ENCODE peak calls at places on chromosomes 6 and 20, in four cellular contexts. S is foreskin fibroblast, F is epithelial cell of esophagus, E is type B pancreatic cell. P is an unnamed sample.

GRCh38 chr6:75431379-75431778 is 62.2 kb downstream of the FILIP1 start:
- DNase-seq in E (no peak), S (peak), F (peak), P (no peak)

GRCh38 chr20:61562897-61563504 is 310.9 kb downstream of the CDH4 start:
- DNase-seq in E (no peak), F (no peak), S (no peak), P (no peak)

GRCh38 chr6:159919011-159919511 is 28.3 kb downstream of the MAS1 start:
- DNase-seq in E (no peak), F (peak), S (peak), P (no peak)

GRCh38 chr20:45467861-45468260 is 1.7 kb upstream of the WFDC2 start:
- DNase-seq in S (no peak), E (no peak), F (no peak), P (no peak)

GRCh38 chr6:20259316-20260049 is 47.2 kb upstream of the MBOAT1 start:
- DNase-seq in F (no peak), S (no peak), E (no peak), P (no peak)

GRCh38 chr6:44738652-44739141 is 351.2 kb downstream of the CDC5L start:
- DNase-seq in S (peak), E (no peak), F (peak), P (no peak)

GRCh38 chr20:19784511-19785172 is 26.6 kb downstream of the RIN2 start:
- DNase-seq in S (peak), E (no peak), F (peak), P (peak)

GRCh38 chr20:40920291-40920690 is 108.3 kb upstream of the TOP1 start:
- DNase-seq in E (no peak), F (no peak), S (no peak), P (no peak)

GRCh38 chr6:111625511-111626331 is 20.0 kb upstream of the TRAF3IP2 start:
- DNase-seq in F (no peak), E (peak), S (peak), P (no peak)

GRCh38 chr20:49676581-49677291 is 36.9 kb downstream of the B4GALT5 start:
- DNase-seq in E (no peak), F (peak), S (peak), P (peak)

GRCh38 chr6:17633465-17634188 is 33.5 kb downstream of the FAM8A1 start:
- DNase-seq in S (no peak), E (no peak), F (no peak), P (no peak)

GRCh38 chr20:57440678-57441509 is 49.7 kb downstream of the RBM38 start:
- DNase-seq in S (peak), E (no peak), F (peak), P (no peak)

GRCh38 chr20:46130534-46130933 is 12.4 kb downstream of the CD40 start:
- DNase-seq in S (no peak), E (no peak), F (no peak), P (no peak)

GRCh38 chr20:50958733-50959542 is at the start of gene MOCS3:
- DNase-seq in E (peak), F (peak), S (peak), P (peak)

GRCh38 chr6:155399062-155399746 is 56.4 kb downstream of the NOX3 start:
- DNase-seq in E (no peak), F (no peak), S (no peak), P (no peak)

GRCh38 chr20:13009682-13010406 is 1.1 kb downstream of the SPTLC3 start:
- DNase-seq in S (peak), E (no peak), F (peak), P (peak)

GRCh38 chr6:133350928-133351327 is 109.8 kb downstream of the EYA4 start:
- DNase-seq in F (no peak), S (no peak), E (no peak), P (no peak)

GRCh38 chr6:86856937-86857563 is 80.3 kb upstream of the HTR1E start:
- DNase-seq in E (no peak), F (peak), S (peak), P (peak)

GRCh38 chr6:123309130-123309529 is 313.1 kb downstream of the CLVS2 start:
- DNase-seq in F (no peak), S (no peak), E (no peak), P (no peak)

GRCh38 chr20:48797275-48797825 is 30.4 kb downstream of the PREX1 start:
- DNase-seq in F (no peak), S (no peak), E (no peak), P (no peak)

GRCh38 chr6:108839068-108839467 is 9.2 kb upstream of the ARMC2 start:
- DNase-seq in E (no peak), F (no peak), S (no peak), P (no peak)

GRCh38 chr20:37544386-37544785 is 16.7 kb upstream of the BLCAP start:
- DNase-seq in F (no peak), E (no peak), S (no peak), P (no peak)

GRCh38 chr20:3563548-3564177 is 92.8 kb downstream of the ATRN start:
- DNase-seq in F (peak), E (no peak), S (peak), P (peak)

GRCh38 chr20:362271-363254 is 15.7 kb downstream of the NRSN2 start:
- DNase-seq in E (no peak), S (peak), F (peak), P (peak)

GRCh38 chr6:148935705-148936306 is 189.0 kb downstream of the UST start:
- DNase-seq in F (peak), S (peak), E (no peak), P (peak)

GRCh38 chr6:143321687-143322086 is 128.8 kb downstream of the ADAT2 start:
- DNase-seq in S (no peak), E (no peak), F (no peak), P (no peak)

GRCh38 chr6:7262037-7262461 is 51.0 kb downstream of the SSR1 start:
- DNase-seq in E (no peak), S (no peak), F (no peak), P (no peak)

GRCh38 chr20:33835773-33836172 is 24.6 kb downstream of the CHMP4B start:
- DNase-seq in E (no peak), F (no peak), S (peak), P (no peak)

GRCh38 chr6:52540286-52540902 is 36.5 kb downstream of the TRAM2 start:
- DNase-seq in E (no peak), F (no peak), S (peak), P (no peak)

GRCh38 chr6:1464796-1465348 is 75.5 kb downstream of the FOXF2 start:
- DNase-seq in E (no peak), S (no peak), F (peak), P (no peak)

GRCh38 chr6:37630281-37630799 is 67.3 kb downstream of the MDGA1 start:
- DNase-seq in F (peak), S (peak), E (no peak), P (peak)

GRCh38 chr20:44477151-44477550 is 1.5 kb downstream of the TTPAL start:
- DNase-seq in S (no peak), E (no peak), F (peak), P (no peak)

GRCh38 chr6:31574106-31575061 is 981 bp upstream of the TNF start:
- DNase-seq in F (no peak), S (no peak), E (no peak), P (no peak)

GRCh38 chr6:26105842-26106241 is 18.6 kb downstream of the HFE start:
- DNase-seq in E (no peak), F (peak), S (peak), P (peak)
- TF ChIP-seq CTCF in E (no peak), F (no peak), S (no peak), P (no peak)

GRCh38 chr6:48092550-48093217 is 18.3 kb downstream of the PTCHD4 start:
- DNase-seq in F (no peak), S (no peak), E (no peak), P (no peak)

GRCh38 chr6:48085131-48085741 is 25.8 kb downstream of the PTCHD4 start:
- DNase-seq in F (no peak), E (no peak), S (no peak), P (no peak)

GRCh38 chr6:48084201-48084600 is 26.8 kb downstream of the PTCHD4 start:
- DNase-seq in E (no peak), F (no peak), S (no peak), P (no peak)

GRCh38 chr6:48086187-48086586 is 24.8 kb downstream of the PTCHD4 start:
- DNase-seq in F (no peak), S (no peak), E (no peak), P (no peak)

GRCh38 chr6:48087448-48087847 is 23.5 kb downstream of the PTCHD4 start:
- DNase-seq in F (peak), S (peak), E (no peak), P (no peak)
- TF ChIP-seq CTCF in F (peak), S (no peak), E (peak), P (peak)

GRCh38 chr20:38991814-38992593 is 29.9 kb downstream of the DHX35 start:
- DNase-seq in F (no peak), S (no peak), E (no peak), P (no peak)
- TF ChIP-seq CTCF in F (no peak), S (no peak), E (no peak), P (no peak)

DNA sequence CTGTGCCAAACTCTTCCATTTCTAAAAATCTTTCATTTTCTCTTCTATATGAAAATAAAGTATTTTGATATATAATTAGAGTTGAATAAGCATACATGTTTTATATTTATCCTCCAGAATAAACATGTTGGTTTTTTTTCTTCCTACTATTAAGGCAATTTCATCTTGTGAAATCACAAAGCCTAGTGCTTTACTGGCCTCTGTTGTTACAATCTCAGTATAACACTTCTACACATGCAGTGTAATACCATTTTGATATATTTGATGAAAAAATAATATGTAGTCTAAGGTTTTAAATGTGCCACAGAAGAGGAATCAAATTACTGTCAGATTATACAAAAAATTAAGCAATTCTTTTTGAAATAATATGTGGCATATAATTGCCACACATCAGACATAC is 225.3 kb upstream of the MANEA start:
- DNase-seq in F (peak), S (no peak), E (no peak), P (no peak)
- TF ChIP-seq CTCF in F (peak), S (no peak), E (peak), P (no peak)

P was measured in RWPE1.